ENCODE peak calls at places on chromosomes 12 and 14, in ten cellular contexts. One of them, this sample, is unnamed.

GRCh38 chr14:61601923-61602732 is 93.2 kb upstream of the HIF1A start:
- DNase-seq in H1: no peak
- DNase-seq in pancreas: no peak
- DNase-seq in Panc1: no peak
- DNase-seq in tibial nerve: no peak
- DNase-seq in sigmoid colon: no peak
- DNase-seq in Peyer's patch: no peak
- DNase-seq in H9: no peak
- DNase-seq in stomach: no peak
- DNase-seq in AG04450: no peak
- DNase-seq in this sample: no peak

GRCh38 chr12:45721954-45722353 is 7.6 kb upstream of the ARID2 start:
- DNase-seq in H1: no peak
- DNase-seq in pancreas: no peak
- DNase-seq in Panc1: no peak
- DNase-seq in tibial nerve: no peak
- DNase-seq in sigmoid colon: no peak
- DNase-seq in Peyer's patch: no peak
- DNase-seq in H9: no peak
- DNase-seq in stomach: no peak
- DNase-seq in AG04450: no peak
- DNase-seq in this sample: no peak

GRCh38 chr12:76277480-76277879 is 70.7 kb downstream of the BBS10 start:
- DNase-seq in H1: no peak
- DNase-seq in pancreas: no peak
- DNase-seq in Panc1: no peak
- DNase-seq in tibial nerve: no peak
- DNase-seq in sigmoid colon: no peak
- DNase-seq in Peyer's patch: no peak
- DNase-seq in H9: no peak
- DNase-seq in stomach: no peak
- DNase-seq in AG04450: peak; percentile 67
- DNase-seq in this sample: no peak

GRCh38 chr14:68676511-68676943 is 116.3 kb downstream of the ZFP36L1 start:
- DNase-seq in H1: no peak
- DNase-seq in pancreas: no peak
- DNase-seq in Panc1: no peak
- DNase-seq in tibial nerve: no peak
- DNase-seq in sigmoid colon: peak; percentile 64
- DNase-seq in Peyer's patch: peak; percentile 64
- DNase-seq in H9: no peak
- DNase-seq in stomach: peak; percentile 53
- DNase-seq in AG04450: no peak
- DNase-seq in this sample: peak; percentile 99

GRCh38 chr12:131921866-131922769 is 7.0 kb upstream of the PUS1 start:
- DNase-seq in H1: no peak
- DNase-seq in pancreas: no peak
- DNase-seq in Panc1: no peak
- DNase-seq in tibial nerve: no peak
- DNase-seq in sigmoid colon: no peak
- DNase-seq in Peyer's patch: no peak
- DNase-seq in H9: no peak
- DNase-seq in stomach: no peak
- DNase-seq in AG04450: no peak
- DNase-seq in this sample: no peak

GRCh38 chr12:110917467-110917866 is 2.9 kb downstream of the MYL2 start:
- DNase-seq in H1: no peak
- DNase-seq in pancreas: no peak
- DNase-seq in Panc1: no peak
- DNase-seq in tibial nerve: no peak
- DNase-seq in sigmoid colon: no peak
- DNase-seq in Peyer's patch: no peak
- DNase-seq in H9: no peak
- DNase-seq in stomach: no peak
- DNase-seq in AG04450: no peak
- DNase-seq in this sample: peak; percentile 83

GRCh38 chr12:75705749-75706719 is 194.6 kb upstream of the KRR1 start:
- DNase-seq in H1: no peak
- DNase-seq in pancreas: no peak
- DNase-seq in Panc1: no peak
- DNase-seq in tibial nerve: no peak
- DNase-seq in sigmoid colon: peak; percentile 72
- DNase-seq in Peyer's patch: no peak
- DNase-seq in H9: no peak
- DNase-seq in stomach: no peak
- DNase-seq in AG04450: peak; percentile 99
- DNase-seq in this sample: no peak

GRCh38 chr12:47894068-47894467 is 10.7 kb downstream of the VDR start:
- DNase-seq in H1: no peak
- DNase-seq in pancreas: no peak
- DNase-seq in Panc1: no peak
- DNase-seq in tibial nerve: no peak
- DNase-seq in sigmoid colon: peak; percentile 32
- DNase-seq in Peyer's patch: no peak
- DNase-seq in H9: no peak
- DNase-seq in stomach: no peak
- DNase-seq in AG04450: no peak
- DNase-seq in this sample: no peak

GRCh38 chr12:112198120-112198733 is 72.9 kb downstream of the TRAFD1 start:
- DNase-seq in H1: peak; percentile 82
- DNase-seq in pancreas: no peak
- DNase-seq in Panc1: peak; percentile 10
- DNase-seq in tibial nerve: no peak
- DNase-seq in sigmoid colon: no peak
- DNase-seq in Peyer's patch: no peak
- DNase-seq in H9: peak; percentile 90
- DNase-seq in stomach: peak; percentile 46
- DNase-seq in AG04450: no peak
- DNase-seq in this sample: no peak

GRCh38 chr12:132312516-132312915 is 16.9 kb downstream of the GALNT9 start:
- DNase-seq in H1: no peak
- DNase-seq in pancreas: no peak
- DNase-seq in Panc1: no peak
- DNase-seq in tibial nerve: no peak
- DNase-seq in sigmoid colon: no peak
- DNase-seq in Peyer's patch: no peak
- DNase-seq in H9: no peak
- DNase-seq in stomach: no peak
- DNase-seq in AG04450: no peak
- DNase-seq in this sample: peak; percentile 42

GRCh38 chr12:115802767-115803166 is 474.7 kb downstream of the MED13L start:
- DNase-seq in H1: no peak
- DNase-seq in pancreas: no peak
- DNase-seq in Panc1: no peak
- DNase-seq in tibial nerve: no peak
- DNase-seq in sigmoid colon: no peak
- DNase-seq in Peyer's patch: no peak
- DNase-seq in H9: no peak
- DNase-seq in stomach: no peak
- DNase-seq in AG04450: no peak
- DNase-seq in this sample: no peak
- H3K27me3 ChIP-seq in H1: no peaks in the 10 kb centered on the region
- H3K27me3 ChIP-seq in pancreas: no peaks in the 10 kb centered on the region
- H3K27me3 ChIP-seq in Panc1: no peaks in the 10 kb centered on the region
- H3K27me3 ChIP-seq in tibial nerve: no peaks in the 10 kb centered on the region
- H3K27me3 ChIP-seq in sigmoid colon: no peaks in the 10 kb centered on the region
- H3K27me3 ChIP-seq in Peyer's patch: no peaks in the 10 kb centered on the region
- H3K27me3 ChIP-seq in H9: no peaks in the 10 kb centered on the region
- H3K27me3 ChIP-seq in stomach: no peaks in the 10 kb centered on the region
- H3K27me3 ChIP-seq in AG04450: no peaks in the 10 kb centered on the region
- H3K27me3 ChIP-seq in this sample: no peaks in the 10 kb centered on the region

GRCh38 chr14:102500724-102501123 is 8.9 kb downstream of the ANKRD9 start:
- DNase-seq in H1: no peak
- DNase-seq in pancreas: no peak
- DNase-seq in Panc1: no peak
- DNase-seq in tibial nerve: no peak
- DNase-seq in sigmoid colon: no peak
- DNase-seq in Peyer's patch: no peak
- DNase-seq in H9: peak; percentile 22
- DNase-seq in stomach: no peak
- DNase-seq in AG04450: no peak
- DNase-seq in this sample: no peak

GRCh38 chr14:102500190-102500661 is 9.3 kb downstream of the ANKRD9 start:
- DNase-seq in H1: no peak
- DNase-seq in pancreas: no peak
- DNase-seq in Panc1: no peak
- DNase-seq in tibial nerve: no peak
- DNase-seq in sigmoid colon: peak; percentile 93
- DNase-seq in Peyer's patch: no peak
- DNase-seq in H9: peak; percentile 32
- DNase-seq in stomach: no peak
- DNase-seq in AG04450: no peak
- DNase-seq in this sample: peak; percentile 94

GRCh38 chr14:102498678-102499265 is 10.8 kb downstream of the ANKRD9 start:
- DNase-seq in H1: no peak
- DNase-seq in pancreas: no peak
- DNase-seq in Panc1: no peak
- DNase-seq in tibial nerve: no peak
- DNase-seq in sigmoid colon: no peak
- DNase-seq in Peyer's patch: no peak
- DNase-seq in H9: no peak
- DNase-seq in stomach: no peak
- DNase-seq in AG04450: no peak
- DNase-seq in this sample: peak; percentile 67

GRCh38 chr14:102498005-102498677 is 11.4 kb downstream of the ANKRD9 start:
- DNase-seq in H1: peak; percentile 70
- DNase-seq in pancreas: no peak
- DNase-seq in Panc1: no peak
- DNase-seq in tibial nerve: no peak
- DNase-seq in sigmoid colon: no peak
- DNase-seq in Peyer's patch: peak; percentile 76
- DNase-seq in H9: peak; percentile 69
- DNase-seq in stomach: no peak
- DNase-seq in AG04450: no peak
- DNase-seq in this sample: no peak

GRCh38 chr14:102499401-102500189 is 10.0 kb downstream of the ANKRD9 start:
- DNase-seq in H1: no peak
- DNase-seq in pancreas: no peak
- DNase-seq in Panc1: no peak
- DNase-seq in tibial nerve: no peak
- DNase-seq in sigmoid colon: no peak
- DNase-seq in Peyer's patch: no peak
- DNase-seq in H9: peak; percentile 27
- DNase-seq in stomach: no peak
- DNase-seq in AG04450: no peak
- DNase-seq in this sample: peak; percentile 71
- TF ChIP-seq CTCF in H1: no peak
- TF ChIP-seq CTCF in pancreas: no peak
- TF ChIP-seq CTCF in Panc1: no peak
- TF ChIP-seq CTCF in tibial nerve: no peak
- TF ChIP-seq CTCF in sigmoid colon: no peak
- TF ChIP-seq CTCF in Peyer's patch: no peak
- TF ChIP-seq CTCF in H9: no peak
- TF ChIP-seq CTCF in stomach: no peak
- TF ChIP-seq CTCF in AG04450: no peak
- TF ChIP-seq CTCF in this sample: no peak

GRCh38 chr12:126708492-126708896 is 1558.5 kb upstream of the TMEM132C start:
- DNase-seq in H1: no peak
- DNase-seq in pancreas: no peak
- DNase-seq in Panc1: no peak
- DNase-seq in tibial nerve: no peak
- DNase-seq in sigmoid colon: no peak
- DNase-seq in Peyer's patch: no peak
- DNase-seq in H9: no peak
- DNase-seq in stomach: no peak
- DNase-seq in AG04450: no peak
- DNase-seq in this sample: no peak
- H3K9me3 ChIP-seq in H1: no peaks in the 10 kb centered on the region
- H3K9me3 ChIP-seq in pancreas: no peaks in the 10 kb centered on the region
- H3K9me3 ChIP-seq in Panc1: no peaks in the 10 kb centered on the region
- H3K9me3 ChIP-seq in tibial nerve: no peaks in the 10 kb centered on the region
- H3K9me3 ChIP-seq in sigmoid colon: no peaks in the 10 kb centered on the region
- H3K9me3 ChIP-seq in Peyer's patch: no peaks in the 10 kb centered on the region
- H3K9me3 ChIP-seq in H9: no peaks in the 10 kb centered on the region
- H3K9me3 ChIP-seq in stomach: no peaks in the 10 kb centered on the region
- H3K9me3 ChIP-seq in AG04450: peaks cover 25% of the 10 kb centered on the region
- H3K9me3 ChIP-seq in this sample: no peaks in the 10 kb centered on the region

GRCh38 chr12:53971686-53972085 is 1.2 kb upstream of the HOXC11 start:
- DNase-seq in H1: no peak
- DNase-seq in pancreas: no peak
- DNase-seq in Panc1: no peak
- DNase-seq in tibial nerve: no peak
- DNase-seq in sigmoid colon: no peak
- DNase-seq in Peyer's patch: peak; percentile 15
- DNase-seq in H9: no peak
- DNase-seq in stomach: no peak
- DNase-seq in AG04450: no peak
- DNase-seq in this sample: no peak

GRCh38 chr12:53968214-53969127 is 4.5 kb upstream of the HOXC11 start:
- DNase-seq in H1: no peak
- DNase-seq in pancreas: no peak
- DNase-seq in Panc1: no peak
- DNase-seq in tibial nerve: no peak
- DNase-seq in sigmoid colon: no peak
- DNase-seq in Peyer's patch: no peak
- DNase-seq in H9: no peak
- DNase-seq in stomach: no peak
- DNase-seq in AG04450: no peak
- DNase-seq in this sample: no peak

GRCh38 chr12:53970451-53970850 is 2.5 kb upstream of the HOXC11 start:
- DNase-seq in H1: no peak
- DNase-seq in pancreas: no peak
- DNase-seq in Panc1: no peak
- DNase-seq in tibial nerve: no peak
- DNase-seq in sigmoid colon: no peak
- DNase-seq in Peyer's patch: no peak
- DNase-seq in H9: no peak
- DNase-seq in stomach: no peak
- DNase-seq in AG04450: no peak
- DNase-seq in this sample: no peak

GRCh38 chr12:53971129-53971528 is 1.8 kb upstream of the HOXC11 start:
- DNase-seq in H1: no peak
- DNase-seq in pancreas: no peak
- DNase-seq in Panc1: no peak
- DNase-seq in tibial nerve: no peak
- DNase-seq in sigmoid colon: no peak
- DNase-seq in Peyer's patch: no peak
- DNase-seq in H9: no peak
- DNase-seq in stomach: no peak
- DNase-seq in AG04450: no peak
- DNase-seq in this sample: no peak

DNA sequence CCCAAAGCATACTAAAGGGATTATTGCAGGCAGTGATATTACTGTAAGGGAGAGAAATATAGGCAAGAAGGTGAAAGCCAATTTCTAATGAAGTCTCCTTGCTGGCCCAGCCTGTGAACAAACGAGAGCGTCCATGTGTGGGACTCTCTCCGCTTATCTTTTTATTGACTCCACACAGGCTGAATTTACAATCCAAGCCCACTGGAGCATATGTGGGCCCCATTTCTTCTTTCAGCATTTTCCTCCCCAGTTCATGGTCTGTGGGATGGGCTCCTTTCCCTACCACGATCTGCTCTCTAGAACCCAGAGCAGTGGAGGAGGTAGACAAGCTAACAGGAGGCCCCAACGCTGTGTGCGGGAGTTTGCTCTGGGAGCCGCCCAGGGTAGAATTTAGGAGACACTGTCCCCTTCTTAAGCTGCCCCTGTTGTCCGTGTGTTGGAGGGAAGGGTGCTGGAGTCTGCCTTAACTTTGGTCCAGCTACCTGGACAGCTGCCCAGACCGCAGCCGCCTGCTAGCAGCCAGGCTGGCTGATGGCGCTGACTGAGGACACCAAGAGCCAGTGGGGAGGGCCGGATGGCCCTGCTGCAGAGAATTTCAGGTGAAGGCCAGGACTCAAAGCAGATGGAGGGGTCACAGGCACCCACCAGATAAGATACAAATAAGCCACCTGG is 3.2 kb upstream of the HOXC11 start:
- DNase-seq in H1: no peak
- DNase-seq in pancreas: no peak
- DNase-seq in Panc1: no peak
- DNase-seq in tibial nerve: no peak
- DNase-seq in sigmoid colon: no peak
- DNase-seq in Peyer's patch: no peak
- DNase-seq in H9: no peak
- DNase-seq in stomach: no peak
- DNase-seq in AG04450: no peak
- DNase-seq in this sample: no peak
- H3K27me3 ChIP-seq in H1: peaks cover 100% of the 10 kb centered on the region
- H3K27me3 ChIP-seq in pancreas: peaks cover 2% of the 10 kb centered on the region
- H3K27me3 ChIP-seq in Panc1: no peaks in the 10 kb centered on the region
- H3K27me3 ChIP-seq in tibial nerve: peaks cover 100% of the 10 kb centered on the region
- H3K27me3 ChIP-seq in sigmoid colon: peaks cover 98% of the 10 kb centered on the region
- H3K27me3 ChIP-seq in Peyer's patch: peaks cover 90% of the 10 kb centered on the region
- H3K27me3 ChIP-seq in H9: peaks cover 95% of the 10 kb centered on the region
- H3K27me3 ChIP-seq in stomach: peaks cover 67% of the 10 kb centered on the region
- H3K27me3 ChIP-seq in AG04450: peaks cover 97% of the 10 kb centered on the region
- H3K27me3 ChIP-seq in this sample: peaks cover 98% of the 10 kb centered on the region